ENCODE peak calls at places on chromosomes 3 and 15, in seven cellular contexts. One of them, this sample, is unnamed.
A peak's percentile ranks its signal among the peaks of the same experiment; 100 is the strongest.

GRCh38 chr15:101295607-101296225 is 668 bp upstream of the SNRPA1 start:
- DNase-seq in upper lobe of left lung: peak; percentile 89
- DNase-seq in A549: no peak
- DNase-seq in K562: no peak
- DNase-seq in transverse colon: peak; percentile 51
- DNase-seq in HepG2: no peak
- DNase-seq in tibial nerve: no peak
- DNase-seq in this sample: peak; percentile 36

GRCh38 chr15:68410466-68411200 is 21.3 kb downstream of the ITGA11 start:
- DNase-seq in A549: no peak
- DNase-seq in tibial nerve: no peak
- DNase-seq in K562: no peak
- DNase-seq in HepG2: no peak
- DNase-seq in transverse colon: no peak
- DNase-seq in upper lobe of left lung: peak; percentile 38
- DNase-seq in this sample: no peak

GRCh38 chr3:20904674-20905073 is 718.7 kb upstream of the SGO1 start:
- DNase-seq in tibial nerve: no peak
- DNase-seq in K562: no peak
- DNase-seq in upper lobe of left lung: no peak
- DNase-seq in transverse colon: no peak
- DNase-seq in A549: no peak
- DNase-seq in HepG2: no peak
- DNase-seq in this sample: no peak

GRCh38 chr3:39121626-39122025 is 14.1 kb downstream of the TTC21A start:
- DNase-seq in K562: no peak
- DNase-seq in tibial nerve: no peak
- DNase-seq in upper lobe of left lung: no peak
- DNase-seq in A549: no peak
- DNase-seq in transverse colon: no peak
- DNase-seq in HepG2: no peak
- DNase-seq in this sample: no peak

GRCh38 chr3:150409527-150410310 is 1.6 kb downstream of the TSC22D2 start:
- DNase-seq in A549: peak; percentile 70
- DNase-seq in upper lobe of left lung: peak; percentile 93
- DNase-seq in tibial nerve: peak; percentile 48
- DNase-seq in transverse colon: peak; percentile 82
- DNase-seq in K562: peak; percentile 52
- DNase-seq in HepG2: peak; percentile 68
- DNase-seq in this sample: peak; percentile 78

GRCh38 chr3:84510007-84510406 is 448.8 kb upstream of the CADM2 start:
- DNase-seq in A549: peak; percentile 1
- DNase-seq in tibial nerve: no peak
- DNase-seq in K562: no peak
- DNase-seq in transverse colon: no peak
- DNase-seq in HepG2: no peak
- DNase-seq in upper lobe of left lung: no peak
- DNase-seq in this sample: no peak

GRCh38 chr15:69082041-69082502 is 67.6 kb downstream of the NOX5 start:
- DNase-seq in A549: no peak
- DNase-seq in transverse colon: no peak
- DNase-seq in upper lobe of left lung: no peak
- DNase-seq in tibial nerve: peak; percentile 37
- DNase-seq in HepG2: no peak
- DNase-seq in K562: no peak
- DNase-seq in this sample: no peak

GRCh38 chr3:166110102-166110501 is 272.9 kb upstream of the BCHE start:
- DNase-seq in upper lobe of left lung: no peak
- DNase-seq in tibial nerve: no peak
- DNase-seq in transverse colon: no peak
- DNase-seq in A549: no peak
- DNase-seq in K562: no peak
- DNase-seq in HepG2: no peak
- DNase-seq in this sample: no peak

GRCh38 chr3:40680685-40681657 is 156.2 kb downstream of the ZNF621 start:
- DNase-seq in tibial nerve: no peak
- DNase-seq in upper lobe of left lung: no peak
- DNase-seq in K562: no peak
- DNase-seq in transverse colon: no peak
- DNase-seq in A549: no peak
- DNase-seq in HepG2: no peak
- DNase-seq in this sample: no peak

GRCh38 chr15:70714575-70714974 is 48.8 kb downstream of the UACA start:
- DNase-seq in transverse colon: no peak
- DNase-seq in tibial nerve: no peak
- DNase-seq in upper lobe of left lung: no peak
- DNase-seq in A549: peak; percentile 44
- DNase-seq in HepG2: no peak
- DNase-seq in K562: no peak
- DNase-seq in this sample: no peak

GRCh38 chr3:195591220-195591619 is 7.5 kb upstream of the APOD start:
- DNase-seq in upper lobe of left lung: no peak
- DNase-seq in HepG2: no peak
- DNase-seq in A549: no peak
- DNase-seq in transverse colon: no peak
- DNase-seq in K562: no peak
- DNase-seq in tibial nerve: peak; percentile 58
- DNase-seq in this sample: no peak

GRCh38 chr3:40381904-40382616 is 4.9 kb upstream of the ENTPD3 start:
- DNase-seq in HepG2: no peak
- DNase-seq in upper lobe of left lung: no peak
- DNase-seq in K562: no peak
- DNase-seq in transverse colon: no peak
- DNase-seq in tibial nerve: no peak
- DNase-seq in A549: no peak
- DNase-seq in this sample: no peak

GRCh38 chr15:45157974-45158373 is 28.2 kb downstream of the DUOX1 start:
- DNase-seq in K562: no peak
- DNase-seq in tibial nerve: peak; percentile 27
- DNase-seq in upper lobe of left lung: no peak
- DNase-seq in transverse colon: no peak
- DNase-seq in A549: no peak
- DNase-seq in HepG2: no peak
- DNase-seq in this sample: no peak

GRCh38 chr3:149596136-149596770 is 61.6 kb downstream of the WWTR1 start:
- DNase-seq in HepG2: no peak
- DNase-seq in K562: no peak
- DNase-seq in A549: no peak
- DNase-seq in transverse colon: no peak
- DNase-seq in tibial nerve: no peak
- DNase-seq in upper lobe of left lung: no peak
- DNase-seq in this sample: no peak

GRCh38 chr3:57538465-57538864 is 5.7 kb downstream of the DNAH12 start:
- DNase-seq in tibial nerve: no peak
- DNase-seq in upper lobe of left lung: no peak
- DNase-seq in K562: no peak
- DNase-seq in HepG2: no peak
- DNase-seq in transverse colon: no peak
- DNase-seq in A549: no peak
- DNase-seq in this sample: no peak

GRCh38 chr3:153440311-153440710 is 278.3 kb downstream of the RAP2B start:
- DNase-seq in HepG2: no peak
- DNase-seq in A549: no peak
- DNase-seq in transverse colon: no peak
- DNase-seq in K562: no peak
- DNase-seq in tibial nerve: no peak
- DNase-seq in upper lobe of left lung: no peak
- DNase-seq in this sample: no peak

GRCh38 chr3:16239776-16240175 is 25.0 kb downstream of the DPH3 start:
- DNase-seq in A549: no peak
- DNase-seq in K562: no peak
- DNase-seq in HepG2: no peak
- DNase-seq in transverse colon: no peak
- DNase-seq in upper lobe of left lung: no peak
- DNase-seq in tibial nerve: no peak
- DNase-seq in this sample: no peak

GRCh38 chr3:4928277-4928789 is 50.9 kb upstream of the BHLHE40 start:
- DNase-seq in A549: no peak
- DNase-seq in tibial nerve: no peak
- DNase-seq in upper lobe of left lung: no peak
- DNase-seq in K562: no peak
- DNase-seq in HepG2: no peak
- DNase-seq in transverse colon: no peak
- DNase-seq in this sample: no peak

GRCh38 chr3:152754303-152754702 is 80.6 kb upstream of the P2RY1 start:
- DNase-seq in upper lobe of left lung: no peak
- DNase-seq in transverse colon: no peak
- DNase-seq in tibial nerve: no peak
- DNase-seq in HepG2: no peak
- DNase-seq in A549: no peak
- DNase-seq in K562: no peak
- DNase-seq in this sample: no peak

GRCh38 chr15:91530279-91530678 is 323.2 kb upstream of the SLCO3A1 start:
- DNase-seq in transverse colon: no peak
- DNase-seq in upper lobe of left lung: no peak
- DNase-seq in K562: no peak
- DNase-seq in HepG2: no peak
- DNase-seq in tibial nerve: no peak
- DNase-seq in A549: no peak
- DNase-seq in this sample: no peak

GRCh38 chr15:36911322-36911944 is 188.9 kb downstream of the MEIS2 start:
- DNase-seq in HepG2: peak; percentile 21
- DNase-seq in transverse colon: no peak
- DNase-seq in K562: no peak
- DNase-seq in upper lobe of left lung: no peak
- DNase-seq in A549: no peak
- DNase-seq in tibial nerve: no peak
- DNase-seq in this sample: no peak

GRCh38 chr15:72991026-72991425 is 61.2 kb upstream of the NEO1 start:
- DNase-seq in transverse colon: no peak
- DNase-seq in HepG2: no peak
- DNase-seq in A549: no peak
- DNase-seq in upper lobe of left lung: no peak
- DNase-seq in tibial nerve: no peak
- DNase-seq in K562: no peak
- DNase-seq in this sample: no peak

GRCh38 chr3:11655188-11655928 is 11.6 kb upstream of the VGLL4 start:
- DNase-seq in upper lobe of left lung: no peak
- DNase-seq in HepG2: no peak
- DNase-seq in A549: peak; percentile 35
- DNase-seq in transverse colon: no peak
- DNase-seq in K562: no peak
- DNase-seq in tibial nerve: no peak
- DNase-seq in this sample: no peak

GRCh38 chr3:98326945-98327344 is 26.7 kb upstream of the OR5K4 start:
- DNase-seq in A549: no peak
- DNase-seq in upper lobe of left lung: no peak
- DNase-seq in tibial nerve: no peak
- DNase-seq in K562: no peak
- DNase-seq in transverse colon: no peak
- DNase-seq in HepG2: no peak
- DNase-seq in this sample: no peak

GRCh38 chr3:117052356-117052755 is 342.8 kb downstream of the TUSC7 start:
- DNase-seq in K562: no peak
- DNase-seq in tibial nerve: peak; percentile 14
- DNase-seq in upper lobe of left lung: no peak
- DNase-seq in transverse colon: no peak
- DNase-seq in HepG2: no peak
- DNase-seq in A549: no peak
- DNase-seq in this sample: no peak

GRCh38 chr3:127339943-127340861 is 52.4 kb upstream of the PRR20G start:
- DNase-seq in upper lobe of left lung: peak; percentile 54
- DNase-seq in tibial nerve: no peak
- DNase-seq in transverse colon: no peak
- DNase-seq in K562: no peak
- DNase-seq in A549: no peak
- DNase-seq in HepG2: no peak
- DNase-seq in this sample: no peak
- TF ChIP-seq EP300 in upper lobe of left lung: no peak
- TF ChIP-seq EP300 in tibial nerve: no peak
- TF ChIP-seq EP300 in transverse colon: no peak
- TF ChIP-seq EP300 in K562: no peak
- TF ChIP-seq EP300 in A549: no peak
- TF ChIP-seq EP300 in HepG2: no peak
- TF ChIP-seq EP300 in this sample: no peak

GRCh38 chr3:104901396-104901795 is 465.3 kb upstream of the ALCAM start:
- DNase-seq in transverse colon: no peak
- DNase-seq in K562: no peak
- DNase-seq in A549: no peak
- DNase-seq in HepG2: no peak
- DNase-seq in upper lobe of left lung: no peak
- DNase-seq in tibial nerve: no peak
- DNase-seq in this sample: no peak
- TF ChIP-seq EP300 in transverse colon: no peak
- TF ChIP-seq EP300 in K562: no peak
- TF ChIP-seq EP300 in A549: no peak
- TF ChIP-seq EP300 in HepG2: no peak
- TF ChIP-seq EP300 in upper lobe of left lung: no peak
- TF ChIP-seq EP300 in tibial nerve: no peak
- TF ChIP-seq EP300 in this sample: no peak

DNA sequence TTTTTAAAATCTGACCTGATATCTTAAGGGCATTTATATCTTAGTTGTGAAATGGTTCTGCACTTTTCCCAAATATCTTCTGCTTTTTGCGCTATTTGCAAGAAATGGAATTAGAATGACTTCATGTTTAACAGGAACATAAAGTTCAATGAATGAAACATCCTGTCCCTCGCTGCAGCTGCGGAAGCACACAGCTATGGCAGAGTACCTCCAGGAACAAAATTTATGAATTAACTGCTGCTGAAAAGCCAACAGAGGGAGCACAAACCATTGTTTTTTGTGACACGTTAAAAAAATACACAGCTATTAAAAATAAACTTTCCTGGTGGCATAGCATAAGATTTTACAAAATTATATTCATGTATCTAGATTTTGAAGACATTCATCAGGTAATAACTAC is 404.4 kb upstream of the MDFIC2 start:
- DNase-seq in upper lobe of left lung: no peak
- DNase-seq in A549: no peak
- DNase-seq in transverse colon: no peak
- DNase-seq in tibial nerve: peak; percentile 41
- DNase-seq in HepG2: no peak
- DNase-seq in K562: no peak
- DNase-seq in this sample: no peak
- TF ChIP-seq EP300 in upper lobe of left lung: no peak
- TF ChIP-seq EP300 in A549: no peak
- TF ChIP-seq EP300 in transverse colon: no peak
- TF ChIP-seq EP300 in tibial nerve: peak; percentile 80
- TF ChIP-seq EP300 in HepG2: no peak
- TF ChIP-seq EP300 in K562: no peak
- TF ChIP-seq EP300 in this sample: no peak

GRCh38 chr3:23685484-23686258 is 120.1 kb upstream of the UBE2E1 start:
- DNase-seq in HepG2: peak; percentile 72
- DNase-seq in transverse colon: peak; percentile 88
- DNase-seq in A549: peak; percentile 96
- DNase-seq in tibial nerve: peak; percentile 89
- DNase-seq in upper lobe of left lung: no peak
- DNase-seq in K562: peak; percentile 53
- DNase-seq in this sample: peak; percentile 68
- TF ChIP-seq EP300 in HepG2: no peak
- TF ChIP-seq EP300 in transverse colon: no peak
- TF ChIP-seq EP300 in A549: peak; percentile 63
- TF ChIP-seq EP300 in tibial nerve: peak; percentile 55
- TF ChIP-seq EP300 in upper lobe of left lung: no peak
- TF ChIP-seq EP300 in K562: no peak
- TF ChIP-seq EP300 in this sample: no peak

This sample was measured in stomach.